ENCODE peak calls at places on chromosomes 3 and 15, in five cellular contexts. M is MM.1S, T is fibroblast of lung, R is fibroblast of mammary gland, K is heart right ventricle. W is an unnamed sample.

GRCh38 chr3:197734667-197735318 is 1.9 kb downstream of the RUBCN start:
- DNase-seq in M (peak; percentile 93), T (no peak), R (no peak), K (no peak), W (no peak)

GRCh38 chr3:155015776-155016451 is 64.2 kb upstream of the MME start:
- DNase-seq in M (no peak), T (peak; percentile 27), R (no peak), K (no peak), W (no peak)

GRCh38 chr3:25783661-25784512 is 644 bp upstream of the NGLY1 start:
- DNase-seq in M (peak; percentile 28), T (peak; percentile 41), R (peak; percentile 71), K (no peak), W (peak; percentile 7)

GRCh38 chr3:195907730-195908438 is 467 bp downstream of the TNK2 start:
- DNase-seq in M (peak; percentile 81), T (no peak), R (no peak), K (peak; percentile 48), W (no peak)

GRCh38 chr3:98972155-98972554 is 70.7 kb upstream of the DCBLD2 start:
- DNase-seq in M (no peak), T (peak; percentile 98), R (peak; percentile 97), K (no peak), W (peak; percentile 91)

GRCh38 chr3:159499031-159499793 is 489.4 kb upstream of the IL12A start:
- DNase-seq in M (no peak), T (peak; percentile 70), R (peak; percentile 19), K (no peak), W (peak; percentile 51)

GRCh38 chr3:5011555-5012256 is 32.5 kb downstream of the BHLHE40 start:
- DNase-seq in M (no peak), T (no peak), R (no peak), K (no peak), W (no peak)

GRCh38 chr15:70584838-70585706 is 178.3 kb downstream of the UACA start:
- DNase-seq in M (no peak), T (peak; percentile 73), R (no peak), K (no peak), W (peak; percentile 24)

GRCh38 chr3:122265937-122266336 is 59.1 kb upstream of the CSTA start:
- DNase-seq in M (no peak), T (no peak), R (no peak), K (no peak), W (no peak)

GRCh38 chr3:183265157-183265642 is 12.1 kb downstream of the B3GNT5 start:
- DNase-seq in M (no peak), T (peak; percentile 69), R (peak; percentile 74), K (peak; percentile 21), W (no peak)

GRCh38 chr3:168730073-168730472 is 634.3 kb upstream of the GOLIM4 start:
- DNase-seq in M (no peak), T (no peak), R (no peak), K (no peak), W (no peak)
- TF ChIP-seq CTCF in M (no peak), T (no peak), R (no peak), K (no peak), W (no peak)

GRCh38 chr15:42802168-42802567 is 65.2 kb upstream of the CDAN1 start:
- DNase-seq in M (no peak), T (no peak), R (no peak), K (no peak), W (no peak)

GRCh38 chr15:42803436-42803835 is 66.5 kb upstream of the CDAN1 start:
- DNase-seq in M (no peak), T (no peak), R (no peak), K (no peak), W (no peak)

GRCh38 chr15:42798802-42799201 is 61.9 kb upstream of the CDAN1 start:
- DNase-seq in M (no peak), T (no peak), R (no peak), K (no peak), W (no peak)

GRCh38 chr15:42796955-42797779 is 60.2 kb upstream of the CDAN1 start:
- DNase-seq in M (no peak), T (no peak), R (peak; percentile 16), K (no peak), W (no peak)

GRCh38 chr15:42800731-42801474 is 64.0 kb upstream of the CDAN1 start:
- DNase-seq in M (no peak), T (no peak), R (no peak), K (no peak), W (no peak)
- TF ChIP-seq CTCF in M (peak; percentile 17), T (no peak), R (no peak), K (no peak), W (no peak)

GRCh38 chr3:33130144-33130543 is 16.3 kb downstream of the CRTAP start:
- DNase-seq in M (no peak), T (peak; percentile 24), R (no peak), K (no peak), W (no peak)

GRCh38 chr3:33119891-33120290 is 6.1 kb downstream of the CRTAP start:
- DNase-seq in M (no peak), T (no peak), R (no peak), K (no peak), W (no peak)

GRCh38 chr3:33128706-33129105 is 14.9 kb downstream of the CRTAP start:
- DNase-seq in M (no peak), T (no peak), R (peak; percentile 24), K (no peak), W (no peak)

GRCh38 chr3:33125840-33126239 is 12.0 kb downstream of the CRTAP start:
- DNase-seq in M (no peak), T (no peak), R (no peak), K (no peak), W (no peak)

DNA sequence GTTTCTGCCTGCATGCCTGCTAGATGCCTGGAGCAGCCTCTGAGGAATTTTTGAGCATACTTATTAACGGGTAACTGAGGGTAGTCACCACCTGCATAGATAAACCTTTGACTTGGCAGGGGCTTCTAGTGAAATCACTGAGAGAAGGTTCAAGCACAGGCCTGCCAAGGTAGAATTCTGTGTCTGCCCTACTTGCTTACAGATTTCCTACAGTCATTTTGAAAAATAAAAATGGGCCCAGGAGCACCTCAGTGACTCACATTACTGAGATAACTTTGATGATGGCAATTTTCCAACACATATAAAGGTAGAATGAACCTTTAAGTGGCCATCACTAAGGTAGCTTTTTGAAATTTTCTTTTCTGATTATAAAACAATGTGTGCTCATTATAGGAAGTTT is 10.8 kb downstream of the CRTAP start:
- DNase-seq in M (no peak), T (no peak), R (no peak), K (no peak), W (no peak)
- TF ChIP-seq CTCF in M (no peak), T (no peak), R (no peak), K (no peak), W (no peak)

DNA sequence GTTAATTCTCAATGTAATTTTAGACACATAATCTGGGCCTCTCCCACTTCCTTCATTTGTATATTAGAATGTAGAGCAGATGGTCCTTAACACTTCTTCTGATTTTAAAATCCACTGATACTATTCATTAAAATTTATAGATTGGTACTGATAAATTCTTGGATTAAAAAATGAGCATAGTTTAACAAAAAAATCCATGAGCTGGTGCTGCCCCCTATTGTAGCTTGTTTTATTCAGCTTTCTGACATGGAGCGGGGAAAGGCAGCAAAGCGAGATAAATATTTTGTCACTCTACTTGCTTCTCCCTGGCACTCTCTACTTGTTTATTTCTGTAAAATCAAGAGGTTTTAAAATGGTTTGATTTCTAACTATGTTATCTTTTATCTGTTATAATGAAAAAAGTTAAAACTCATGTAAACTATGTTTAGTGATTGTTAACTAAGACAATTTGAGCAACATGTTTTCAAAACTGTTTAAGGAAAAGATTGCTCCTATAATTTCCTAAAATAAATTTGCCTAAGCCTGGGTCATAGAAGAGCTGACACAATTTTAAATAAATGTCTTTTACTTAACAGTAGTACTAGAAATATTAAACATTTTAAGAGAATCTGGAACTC is 26.5 kb upstream of the PLOD2 start:
- DNase-seq in M (peak; percentile 10), T (peak; percentile 32), R (peak; percentile 63), K (no peak), W (peak; percentile 36)
- TF ChIP-seq CTCF in M (peak; percentile 57), T (peak; percentile 61), R (peak; percentile 60), K (peak; percentile 32), W (peak; percentile 85)

DNA sequence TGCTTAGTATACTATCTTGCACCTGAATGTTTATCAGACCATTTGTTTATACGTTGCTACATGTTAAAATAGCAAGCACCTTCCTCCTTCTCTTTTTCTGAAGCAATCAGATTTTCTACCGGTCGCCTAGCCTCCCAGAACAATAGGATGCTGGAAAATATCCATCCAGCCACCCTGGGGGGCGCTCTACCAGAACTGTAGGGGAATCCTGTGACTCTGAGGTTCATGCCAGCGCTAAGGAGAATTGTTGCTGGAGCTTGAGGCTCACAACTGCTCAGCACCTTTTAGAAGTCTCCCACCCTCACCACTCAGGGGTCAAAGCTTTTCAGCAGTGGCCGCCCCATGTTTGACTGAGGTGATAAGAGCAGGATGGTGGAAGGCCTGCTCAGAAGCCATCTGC is 27.5 kb downstream of the SQOR start:
- DNase-seq in M (no peak), T (no peak), R (no peak), K (no peak), W (no peak)
- TF ChIP-seq CTCF in M (no peak), T (no peak), R (no peak), K (no peak), W (peak; percentile 23)

GRCh38 chr3:69864751-69865150 is 125.5 kb downstream of the MITF start:
- DNase-seq in M (no peak), T (no peak), R (no peak), K (no peak), W (no peak)

GRCh38 chr3:69865920-69866679 is 126.8 kb downstream of the MITF start:
- DNase-seq in M (no peak), T (no peak), R (no peak), K (peak; percentile 39), W (no peak)

GRCh38 chr3:69861556-69861955 is 122.3 kb downstream of the MITF start:
- DNase-seq in M (no peak), T (no peak), R (no peak), K (no peak), W (no peak)

GRCh38 chr3:69866988-69867720 is 127.9 kb downstream of the MITF start:
- DNase-seq in M (no peak), T (peak; percentile 60), R (peak; percentile 25), K (no peak), W (peak; percentile 46)

GRCh38 chr3:69864141-69864540 is 124.9 kb downstream of the MITF start:
- DNase-seq in M (no peak), T (no peak), R (no peak), K (no peak), W (no peak)
- TF ChIP-seq CTCF in M (no peak), T (no peak), R (no peak), K (no peak), W (no peak)